ENCODE peak calls at places on chromosome X, in five cellular contexts. G is stimulated activated CD4-positive, alpha-beta T cell treated with anti-CD3 and anti-CD28 coated beads, Interleukin-1b, Interleukin-23, amount 100 ng/mL, for 24 hours; C is stimulated activated CD8-positive, alpha-beta memory T cell treated with anti-CD3 and anti-CD28 coated beads, Interleukin-4, amount 100 ng/mL, for 48 hours; H is Calu3; X is activated CD4-positive, alpha-beta T cell treated with anti-CD3 and anti-CD28 coated beads, Interleukin-2, amount 50 U/mL, for 48 hours. K is an unnamed sample.

GRCh38 chrX:17608898-17609297 is 128.4 kb upstream of the SCML1 start:
- DNase-seq in G (no peak), C (no peak), H (peak; percentile 72), X (no peak), K (no peak)

GRCh38 chrX:129653985-129654651 is 638 bp downstream of the APLN start:
- DNase-seq in G (no peak), C (peak; percentile 33), H (peak; percentile 24), X (peak; percentile 40), K (no peak)

GRCh38 chrX:13697440-13697839 is 8.5 kb downstream of the RAB9A start:
- DNase-seq in G (no peak), C (no peak), H (no peak), X (no peak), K (no peak)

GRCh38 chrX:123988423-123989116 is 27.1 kb downstream of the STAG2 start:
- DNase-seq in G (no peak), C (no peak), H (no peak), X (no peak), K (no peak)

GRCh38 chrX:136321532-136321931 is 20.8 kb downstream of the ADGRG4 start:
- DNase-seq in G (no peak), C (no peak), H (no peak), X (no peak), K (no peak)

GRCh38 chrX:136541294-136541693 is 9.3 kb downstream of the VGLL1 start:
- DNase-seq in G (no peak), C (no peak), H (no peak), X (no peak), K (peak; percentile 69)

GRCh38 chrX:141180851-141181250 is 3.9 kb upstream of the LDOC1 start:
- DNase-seq in G (no peak), C (no peak), H (no peak), X (no peak), K (no peak)

GRCh38 chrX:30620125-30620524 is 33.1 kb upstream of the GK start:
- DNase-seq in G (no peak), C (no peak), H (no peak), X (no peak), K (no peak)

GRCh38 chrX:1455948-1456280 is 3.2 kb upstream of the ASMTL start:
- DNase-seq in G (no peak), C (peak; percentile 16), H (no peak), X (no peak), K (no peak)

K was measured in trophoblast cell.